ENCODE peak calls at places on chromosomes 11 and 22, in five cellular contexts. C, X, Z, Y and T are unnamed samples.

GRCh38 chr11:119999220-119999619 is 138.7 kb downstream of the TRIM29 start:
- DNase-seq in C (peak), X (no peak), Z (no peak), Y (no peak), T (peak)

GRCh38 chr11:84847842-84848241 is 779.3 kb downstream of the DLG2 start:
- DNase-seq in C (no peak), X (no peak), Z (no peak), Y (no peak), T (no peak)

GRCh38 chr11:103537904-103538502 is 428.8 kb downstream of the DYNC2H1 start:
- DNase-seq in C (peak), X (no peak), Z (no peak), Y (no peak), T (peak)

GRCh38 chr22:22552630-22553029 is 6.4 kb downstream of the PRAME start:
- DNase-seq in C (peak), X (peak), Z (peak), Y (no peak), T (peak)

GRCh38 chr11:77351281-77351905 is 49.9 kb upstream of the GDPD4 start:
- DNase-seq in C (no peak), X (no peak), Z (no peak), Y (no peak), T (no peak)

GRCh38 chr11:75663808-75664207 is 5.0 kb downstream of the MAP6 start:
- DNase-seq in C (no peak), X (no peak), Z (no peak), Y (no peak), T (peak)

GRCh38 chr11:79600747-79601146 is 159.9 kb upstream of the TENM4 start:
- DNase-seq in C (no peak), X (no peak), Z (no peak), Y (no peak), T (no peak)

GRCh38 chr11:73439002-73439843 is 63.0 kb downstream of the RELT start:
- DNase-seq in C (no peak), X (no peak), Z (peak), Y (no peak), T (no peak)

GRCh38 chr11:132866783-132867545 is 665.3 kb downstream of the OPCML start:
- DNase-seq in C (no peak), X (no peak), Z (no peak), Y (no peak), T (no peak)

GRCh38 chr11:74470526-74470925 is 3.2 kb upstream of the KCNE3 start:
- DNase-seq in C (no peak), X (no peak), Z (no peak), Y (no peak), T (no peak)

GRCh38 chr11:104408630-104409029 is 244.7 kb upstream of the PDGFD start:
- DNase-seq in C (no peak), X (no peak), Z (no peak), Y (no peak), T (no peak)

GRCh38 chr11:126457817-126458216 is 102.3 kb downstream of the ST3GAL4 start:
- DNase-seq in C (no peak), X (no peak), Z (no peak), Y (no peak), T (no peak)

GRCh38 chr11:115154355-115154736 is 349.9 kb downstream of the CADM1 start:
- DNase-seq in C (no peak), X (no peak), Z (no peak), Y (no peak), T (no peak)

GRCh38 chr11:130023204-130023603 is 20.6 kb upstream of the PRDM10 start:
- DNase-seq in C (no peak), X (no peak), Z (peak), Y (peak), T (no peak)

GRCh38 chr11:11987503-11988022 is 20.9 kb downstream of the DKK3 start:
- DNase-seq in C (peak), X (no peak), Z (no peak), Y (no peak), T (peak)

GRCh38 chr11:81004576-81004975 is 1563.7 kb upstream of the TENM4 start:
- DNase-seq in C (no peak), X (no peak), Z (no peak), Y (no peak), T (no peak)

GRCh38 chr11:84969103-84969502 is 658.0 kb downstream of the DLG2 start:
- DNase-seq in C (no peak), X (no peak), Z (no peak), Y (no peak), T (no peak)

GRCh38 chr11:12768731-12769673 is 94.8 kb downstream of the TEAD1 start:
- DNase-seq in C (no peak), X (peak), Z (no peak), Y (no peak), T (no peak)

GRCh38 chr11:71418643-71419042 is 29.6 kb downstream of the DHCR7 start:
- DNase-seq in C (no peak), X (no peak), Z (no peak), Y (peak), T (no peak)

GRCh38 chr11:78310500-78310909 is 107.1 kb downstream of the GAB2 start:
- DNase-seq in C (no peak), X (no peak), Z (peak), Y (peak), T (no peak)

DNA sequence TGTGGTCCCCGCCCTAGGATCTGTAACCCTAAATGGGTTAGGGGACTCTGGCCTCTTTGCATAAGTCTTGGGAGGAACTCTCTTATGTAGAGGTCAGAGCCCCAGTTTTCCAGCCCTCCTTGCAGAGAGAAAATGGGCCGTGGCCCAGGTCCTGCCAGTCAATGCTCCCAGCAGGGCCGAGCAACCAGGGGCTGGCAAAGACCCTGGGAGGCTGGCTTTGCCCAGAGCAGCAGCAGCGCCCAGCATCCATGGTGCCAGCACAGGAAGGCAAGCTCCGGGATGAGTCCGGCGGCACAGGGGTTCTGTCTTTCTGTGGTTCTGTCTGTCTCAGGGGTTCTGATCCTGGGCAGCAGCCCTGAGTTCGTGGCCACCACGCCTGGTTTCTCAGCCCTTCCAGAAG is 684.8 kb downstream of the BRD1 start:
- DNase-seq in C (no peak), X (no peak), Z (no peak), Y (no peak), T (no peak)
- TF ChIP-seq JUNB in C (no peak), X (no peak), Z (no peak), Y (no peak), T (no peak)

DNA sequence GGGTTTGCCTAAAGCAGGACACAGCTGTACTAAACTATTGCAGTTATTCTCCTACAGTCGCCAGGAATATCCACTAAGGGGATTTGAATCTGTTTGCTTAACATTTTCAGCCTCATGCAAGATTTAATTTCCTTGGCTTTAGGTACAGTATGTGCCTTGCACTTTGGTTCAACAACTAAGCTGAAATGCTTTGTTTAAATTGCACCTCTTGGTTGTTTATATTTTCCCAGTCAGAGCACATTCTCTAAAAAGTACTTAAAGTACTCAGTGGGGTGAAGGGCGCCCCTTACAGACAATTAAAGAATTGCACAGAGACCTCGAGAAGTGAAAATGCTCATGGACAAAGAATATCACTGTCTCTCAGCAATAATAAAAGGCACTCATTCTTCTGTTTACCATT is 107.8 kb upstream of the MTNR1B start:
- DNase-seq in C (no peak), X (no peak), Z (no peak), Y (no peak), T (peak)
- TF ChIP-seq JUNB in C (no peak), X (no peak), Z (no peak), Y (no peak), T (no peak)

GRCh38 chr11:128569291-128569690 is 18.1 kb downstream of the ETS1 start:
- DNase-seq in C (no peak), X (no peak), Z (no peak), Y (no peak), T (no peak)

GRCh38 chr11:128565881-128566280 is 21.5 kb downstream of the ETS1 start:
- DNase-seq in C (no peak), X (no peak), Z (no peak), Y (no peak), T (no peak)

GRCh38 chr11:128567130-128567529 is 20.2 kb downstream of the ETS1 start:
- DNase-seq in C (no peak), X (no peak), Z (no peak), Y (no peak), T (no peak)

GRCh38 chr11:128564642-128565245 is 22.6 kb downstream of the ETS1 start:
- DNase-seq in C (no peak), X (no peak), Z (no peak), Y (no peak), T (no peak)

DNA sequence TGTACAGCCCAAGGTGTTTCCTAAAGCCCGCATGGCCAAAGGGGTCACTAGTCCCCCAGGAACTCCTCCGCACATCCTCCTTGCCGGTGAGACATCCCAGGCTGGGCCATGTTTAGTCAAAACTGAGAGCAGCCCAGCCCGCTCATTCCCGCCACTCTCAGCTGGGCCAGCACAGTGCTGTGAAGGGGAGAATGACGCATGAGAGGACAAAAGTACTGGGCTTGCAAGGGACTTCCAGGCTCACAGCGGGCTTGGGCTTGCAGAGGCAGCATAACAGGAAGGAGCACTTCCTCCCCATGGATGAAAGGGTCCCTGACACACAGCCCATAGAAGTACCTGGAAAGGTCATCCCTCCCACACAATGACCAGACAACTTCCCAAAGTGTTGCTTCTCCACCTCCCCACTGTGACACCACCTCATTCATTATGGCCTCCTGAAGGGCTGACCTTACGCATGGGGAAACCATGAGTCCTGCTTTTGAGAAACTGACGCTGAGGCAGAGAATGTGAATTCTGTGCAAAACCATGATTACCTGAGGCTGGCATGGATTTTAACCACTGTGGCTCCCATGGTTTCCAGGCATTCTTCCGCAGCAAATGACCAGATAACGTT is 19.1 kb downstream of the ETS1 start:
- DNase-seq in C (no peak), X (no peak), Z (no peak), Y (no peak), T (no peak)
- TF ChIP-seq JUNB in C (no peak), X (no peak), Z (no peak), Y (no peak), T (no peak)

DNA sequence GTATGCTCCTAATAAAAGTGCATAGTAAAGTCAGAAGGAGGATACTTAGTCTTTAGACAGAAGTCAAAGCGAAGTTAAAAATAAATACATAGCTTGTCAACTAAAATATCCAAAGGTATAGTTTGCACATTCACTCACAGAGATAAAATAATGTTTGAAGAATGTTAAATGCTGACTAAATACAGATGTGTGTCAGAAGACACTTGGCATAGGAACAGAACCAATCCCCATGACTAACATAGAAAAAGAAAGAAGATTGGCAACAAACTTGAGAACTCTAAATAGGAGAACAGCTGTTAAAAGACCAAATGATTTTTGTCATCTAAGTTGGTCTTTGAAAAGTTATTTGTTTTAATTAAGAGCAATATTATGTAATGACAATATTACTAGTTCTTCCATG is 1172.1 kb upstream of the RAG2 start:
- DNase-seq in C (no peak), X (no peak), Z (no peak), Y (no peak), T (no peak)
- TF ChIP-seq JUNB in C (no peak), X (no peak), Z (no peak), Y (no peak), T (no peak)

GRCh38 chr11:66951927-66952337 is 6.3 kb downstream of the PC start:
- DNase-seq in C (no peak), X (no peak), Z (no peak), Y (no peak), T (no peak)
- TF ChIP-seq JUNB in C (no peak), X (no peak), Z (no peak), Y (no peak), T (no peak)

DNA sequence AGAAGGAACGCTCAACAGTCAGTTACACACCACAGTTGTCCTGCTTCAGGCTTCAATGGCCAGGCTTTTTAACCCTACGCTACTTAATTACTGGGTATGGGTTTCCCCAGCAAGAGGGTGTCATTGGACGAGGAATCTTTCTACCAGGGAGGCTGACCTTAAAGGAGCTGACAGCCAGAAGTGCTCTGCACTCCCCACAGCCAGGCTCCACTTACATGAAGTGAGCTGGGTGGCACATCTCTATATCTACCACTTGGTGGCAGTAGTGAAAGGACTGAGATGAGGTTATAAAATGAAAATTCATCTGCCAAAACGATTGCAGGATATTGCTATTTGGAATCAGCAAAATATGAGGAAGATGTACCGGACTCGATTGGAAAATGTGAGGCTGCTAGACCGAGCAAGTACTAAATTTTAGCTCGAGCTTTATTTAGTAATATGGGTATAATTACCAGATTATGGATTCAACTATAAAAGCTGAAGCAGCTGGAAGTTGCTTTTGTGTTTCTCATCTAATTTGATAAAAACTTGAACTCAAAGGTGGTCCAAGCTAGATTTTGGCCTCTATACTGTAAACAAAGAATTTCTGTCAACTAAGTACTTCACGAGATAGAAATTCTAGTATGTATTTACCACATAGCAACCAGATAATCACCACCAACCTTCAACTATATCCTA is 54.0 kb upstream of the CEP126 start:
- DNase-seq in C (peak), X (peak), Z (peak), Y (no peak), T (peak)
- TF ChIP-seq JUNB in C (no peak), X (no peak), Z (no peak), Y (no peak), T (no peak)

GRCh38 chr22:19169002-19169946 is 9.3 kb downstream of the SLC25A1 start:
- DNase-seq in C (no peak), X (peak), Z (no peak), Y (no peak), T (no peak)
- TF ChIP-seq JUNB in C (no peak), X (no peak), Z (no peak), Y (no peak), T (no peak)

DNA sequence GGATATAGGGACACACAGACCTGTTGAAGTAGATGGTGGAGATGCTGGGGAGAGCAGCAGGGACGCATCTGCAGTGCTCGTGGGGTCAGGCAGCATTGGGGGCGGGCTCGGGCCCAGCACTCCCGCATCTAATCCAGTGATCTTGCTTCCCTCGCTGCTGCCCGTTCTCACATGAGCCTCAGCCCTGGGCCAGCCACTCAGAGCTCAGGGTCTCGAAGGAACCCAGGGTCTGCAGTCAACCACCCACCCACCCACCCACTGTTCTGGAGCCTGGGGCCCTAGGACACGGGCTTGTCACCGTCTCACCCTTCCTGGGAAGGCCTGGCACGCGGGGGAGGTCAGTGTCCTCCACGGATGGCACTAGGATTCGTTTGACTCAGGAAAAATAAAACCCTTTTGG is 406.0 kb downstream of the TBC1D22A start:
- DNase-seq in C (no peak), X (no peak), Z (no peak), Y (no peak), T (no peak)
- TF ChIP-seq JUNB in C (no peak), X (no peak), Z (no peak), Y (no peak), T (no peak)